ENCODE peak calls at places on chromosomes 11 and 22, in five cellular contexts. N is neural crest cell; D is cardiac fibroblast; T is stimulated activated CD8-positive, alpha-beta memory T cell treated with anti-CD3 and anti-CD28 coated beads, Interleukin-15, amount 100 ng/mL, for 24 hours; F is activated CD4-positive, alpha-beta T cell treated with anti-CD3 and anti-CD28 coated beads, Interleukin-2, amount 50 U/mL, for 24 hours. A is an unnamed sample.

GRCh38 chr22:37263966-37264887 is 18.1 kb upstream of the CYTH4 start:
- DNase-seq in F (no peak), T (no peak), D (no peak), N (no peak), A (no peak)

GRCh38 chr22:30506507-30506968 is 1.0 kb upstream of the SEC14L4 start:
- DNase-seq in T (no peak), D (no peak), F (no peak), N (no peak), A (no peak)

GRCh38 chr11:40797981-40798380 is 661.5 kb downstream of the LRRC4C start:
- DNase-seq in T (no peak), D (no peak), N (no peak), F (no peak), A (no peak)

GRCh38 chr11:73249858-73250773 is 22.0 kb upstream of the P2RY6 start:
- DNase-seq in D (peak; percentile 28), N (no peak), F (no peak), T (no peak), A (no peak)

GRCh38 chr11:124119103-124119502 is 3.9 kb downstream of the VWA5A start:
- DNase-seq in F (no peak), T (no peak), N (no peak), D (no peak), A (no peak)

GRCh38 chr11:80929406-80929805 is 1488.6 kb upstream of the TENM4 start:
- DNase-seq in N (no peak), F (no peak), D (no peak), T (no peak), A (no peak)

GRCh38 chr11:113528982-113529381 is 53.8 kb upstream of the DRD2 start:
- DNase-seq in F (no peak), N (no peak), T (no peak), D (peak; percentile 22), A (no peak)

GRCh38 chr11:104798794-104799193 is 99.5 kb downstream of the CASP12 start:
- DNase-seq in N (no peak), T (no peak), F (no peak), D (no peak), A (no peak)

GRCh38 chr11:85182437-85183109 is 444.6 kb downstream of the DLG2 start:
- DNase-seq in D (peak; percentile 8), T (no peak), F (no peak), N (peak; percentile 20), A (peak; percentile 27)

GRCh38 chr11:5335166-5335565 is 8.2 kb downstream of the OR51B5 start:
- DNase-seq in T (no peak), N (no peak), D (no peak), F (no peak), A (no peak)

GRCh38 chr11:69055598-69056516 is 7.1 kb downstream of the TPCN2 start:
- DNase-seq in D (no peak), F (no peak), N (no peak), T (no peak), A (no peak)

GRCh38 chr11:78199653-78200015 is 10.9 kb downstream of the USP35 start:
- DNase-seq in T (no peak), N (no peak), F (no peak), D (no peak), A (no peak)

GRCh38 chr11:130761560-130762220 is 154.6 kb downstream of the SNX19 start:
- DNase-seq in F (no peak), D (no peak), T (no peak), N (no peak), A (no peak)

GRCh38 chr11:7485854-7486425 is 634 bp downstream of the OLFML1 start:
- DNase-seq in T (no peak), F (no peak), N (no peak), D (no peak), A (no peak)

A was measured in endothelial cell.